ENCODE peak calls at places on chromosome 21, in seven cellular contexts. K is T follicular helper cell; J is activated naive CD4-positive, alpha-beta T cell; O is Kasumi-1; R is ascending aorta; M is fibroblast of the aortic adventitia; B is BJ. E is an unnamed sample.

GRCh38 chr21:33198346-33199135 is 31.2 kb upstream of the IFNAR2 start:
- DNase-seq in R (no peak), J (no peak), B (no peak), K (no peak), M (peak), O (peak), E (peak)

GRCh38 chr21:46184625-46185555 is 631 bp upstream of the SPATC1L start:
- DNase-seq in J (peak), M (peak), R (peak), O (peak), K (peak), B (no peak), E (peak)

GRCh38 chr21:45801129-45801735 is 157.7 kb downstream of the PCBP3 start:
- DNase-seq in M (no peak), J (no peak), O (no peak), R (no peak), K (no peak), B (no peak), E (no peak)

GRCh38 chr21:31326478-31327247 is 17.4 kb downstream of the TIAM1 start:
- DNase-seq in B (no peak), J (no peak), R (no peak), O (peak), K (no peak), M (peak), E (no peak)

GRCh38 chr21:42171091-42172053 is 47.6 kb upstream of the ABCG1 start:
- DNase-seq in J (no peak), K (no peak), R (no peak), O (no peak), M (no peak), B (no peak), E (no peak)

GRCh38 chr21:17679002-17679600 is 66.4 kb upstream of the BTG3 start:
- DNase-seq in M (peak), B (peak), O (peak), J (no peak), K (no peak), R (no peak), E (no peak)

GRCh38 chr21:32682696-32683474 is 44.9 kb downstream of the SYNJ1 start:
- DNase-seq in R (no peak), O (no peak), J (no peak), B (no peak), M (no peak), K (no peak), E (no peak)

GRCh38 chr21:38840456-38841129 is 34.9 kb downstream of the ETS2 start:
- DNase-seq in M (no peak), K (no peak), B (no peak), R (no peak), J (no peak), O (no peak), E (no peak)

GRCh38 chr21:31564439-31564838 is 95.1 kb upstream of the SOD1 start:
- DNase-seq in O (no peak), K (no peak), J (no peak), M (no peak), R (no peak), B (no peak), E (no peak)

GRCh38 chr21:21712761-21713558 is 714.8 kb downstream of the NCAM2 start:
- DNase-seq in O (no peak), K (no peak), R (no peak), M (peak), B (peak), J (no peak), E (no peak)

GRCh38 chr21:42193131-42193671 is 25.7 kb upstream of the ABCG1 start:
- DNase-seq in B (no peak), R (no peak), M (no peak), K (no peak), J (no peak), O (no peak), E (no peak)

GRCh38 chr21:42200906-42201614 is 17.9 kb upstream of the ABCG1 start:
- DNase-seq in M (no peak), O (no peak), R (no peak), J (no peak), B (no peak), K (no peak), E (no peak)

GRCh38 chr21:27301216-27301615 is 334.3 kb upstream of the ADAMTS5 start:
- DNase-seq in K (no peak), B (no peak), O (no peak), M (peak), J (no peak), R (no peak), E (no peak)

GRCh38 chr21:45078877-45079281 is 4.5 kb downstream of the ADARB1 start:
- DNase-seq in M (peak), K (peak), J (no peak), O (no peak), R (no peak), B (no peak), E (no peak)

GRCh38 chr21:36627242-36627641 is 71.7 kb upstream of the SIM2 start:
- DNase-seq in O (no peak), B (no peak), J (no peak), K (no peak), M (peak), R (no peak), E (no peak)

GRCh38 chr21:44261191-44261631 is 486 bp downstream of the DNMT3L start:
- DNase-seq in O (no peak), R (no peak), K (no peak), M (no peak), J (no peak), B (no peak), E (no peak)

GRCh38 chr21:46154955-46155513 is 345 bp downstream of the FTCD start:
- DNase-seq in O (no peak), K (no peak), M (no peak), R (no peak), B (no peak), J (no peak), E (peak)

GRCh38 chr21:26881504-26882228 is 36.5 kb upstream of the ADAMTS1 start:
- DNase-seq in O (peak), J (no peak), B (no peak), K (no peak), R (no peak), M (peak), E (no peak)

GRCh38 chr21:45319461-45320211 is 31.9 kb upstream of the POFUT2 start:
- DNase-seq in O (no peak), B (no peak), J (no peak), R (peak), M (no peak), K (no peak), E (peak)